ENCODE peak calls at places on chromosomes 13 and 19, in eight cellular contexts. R, G, D, C, U, B, A and M are unnamed samples.

GRCh38 chr13:106594986-106595385 is 27.0 kb upstream of the ARGLU1 start:
- DNase-seq in R (no peak), G (no peak), D (no peak), C (no peak), U (no peak), B (no peak), A (no peak), M (no peak)

GRCh38 chr19:56930647-56931592 is 90.4 kb upstream of the PEG3 start:
- DNase-seq in R (no peak), G (no peak), D (no peak), C (no peak), U (no peak), B (no peak), A (no peak), M (no peak)

GRCh38 chr13:104641309-104641708 is 1575.1 kb upstream of the SLC10A2 start:
- DNase-seq in R (no peak), G (no peak), D (no peak), C (no peak), U (peak; percentile 29), B (no peak), A (no peak), M (no peak)

GRCh38 chr19:49999371-50000010 is 25.7 kb downstream of the VRK3 start:
- DNase-seq in R (no peak), G (no peak), D (no peak), C (no peak), U (no peak), B (no peak), A (no peak), M (no peak)

GRCh38 chr19:40633207-40633606 is 32.0 kb downstream of the LTBP4 start:
- DNase-seq in R (no peak), G (peak; percentile 37), D (no peak), C (no peak), U (no peak), B (no peak), A (no peak), M (no peak)

GRCh38 chr19:13122275-13122878 is 4.3 kb downstream of the NACC1 start:
- DNase-seq in R (no peak), G (no peak), D (no peak), C (no peak), U (no peak), B (no peak), A (no peak), M (no peak)

GRCh38 chr13:41995946-41996345 is 35.0 kb upstream of the VWA8 start:
- DNase-seq in R (no peak), G (no peak), D (no peak), C (no peak), U (no peak), B (no peak), A (no peak), M (no peak)

GRCh38 chr13:48586591-48587103 is 53.8 kb upstream of the RCBTB2 start:
- DNase-seq in R (no peak), G (no peak), D (peak; percentile 51), C (no peak), U (no peak), B (no peak), A (peak; percentile 65), M (no peak)

GRCh38 chr19:12937243-12938053 is 961 bp upstream of the CALR start:
- DNase-seq in R (peak; percentile 48), G (no peak), D (no peak), C (peak; percentile 38), U (peak; percentile 52), B (no peak), A (no peak), M (no peak)

GRCh38 chr13:101785858-101786257 is 333.4 kb downstream of the ITGBL1 start:
- DNase-seq in R (no peak), G (no peak), D (peak; percentile 14), C (peak; percentile 61), U (peak; percentile 22), B (no peak), A (peak; percentile 34), M (no peak)

GRCh38 chr19:45321848-45322247 is 827 bp downstream of the CKM start:
- DNase-seq in R (no peak), G (no peak), D (peak; percentile 60), C (peak; percentile 59), U (no peak), B (no peak), A (no peak), M (no peak)

GRCh38 chr13:43110036-43110435 is 86.7 kb downstream of the DNAJC15 start:
- DNase-seq in R (no peak), G (no peak), D (no peak), C (peak; percentile 24), U (no peak), B (no peak), A (no peak), M (no peak)

GRCh38 chr13:112968910-112969691 is at the start of gene MCF2L:
- DNase-seq in R (peak; percentile 55), G (no peak), D (peak; percentile 50), C (peak; percentile 56), U (peak; percentile 93), B (no peak), A (peak; percentile 39), M (no peak)

GRCh38 chr19:10420444-10421239 is at the start of gene PDE4A:
- DNase-seq in R (no peak), G (no peak), D (no peak), C (peak; percentile 61), U (peak; percentile 73), B (no peak), A (no peak), M (no peak)

GRCh38 chr13:43227721-43228120 is 204.3 kb downstream of the DNAJC15 start:
- DNase-seq in R (no peak), G (no peak), D (no peak), C (no peak), U (no peak), B (no peak), A (peak; percentile 51), M (no peak)

GRCh38 chr13:60062502-60062901 is 101.2 kb downstream of the DIAPH3 start:
- DNase-seq in R (no peak), G (no peak), D (no peak), C (no peak), U (no peak), B (no peak), A (no peak), M (no peak)

GRCh38 chr13:79541426-79542049 is 60.6 kb downstream of the NDFIP2 start:
- DNase-seq in R (no peak), G (peak; percentile 46), D (no peak), C (peak; percentile 51), U (peak; percentile 21), B (no peak), A (no peak), M (no peak)

GRCh38 chr13:99985243-99985874 is 3.8 kb downstream of the ZIC2 start:
- DNase-seq in R (no peak), G (no peak), D (no peak), C (peak; percentile 60), U (no peak), B (no peak), A (no peak), M (no peak)

GRCh38 chr19:35673121-35673804 is 6.9 kb downstream of the UPK1A start:
- DNase-seq in R (peak; percentile 35), G (no peak), D (peak; percentile 20), C (peak; percentile 38), U (peak; percentile 84), B (no peak), A (no peak), M (no peak)

GRCh38 chr19:811007-811434 is 10.7 kb downstream of the PLPPR3 start:
- DNase-seq in R (no peak), G (no peak), D (no peak), C (no peak), U (no peak), B (no peak), A (no peak), M (no peak)

GRCh38 chr19:50203281-50204080 is at the start of gene MYH14:
- DNase-seq in R (peak; percentile 93), G (no peak), D (peak; percentile 85), C (peak; percentile 98), U (peak; percentile 82), B (peak; percentile 61), A (peak; percentile 95), M (peak; percentile 83)

GRCh38 chr19:30968841-30969399 is 380.3 kb downstream of the TSHZ3 start:
- DNase-seq in R (no peak), G (no peak), D (no peak), C (no peak), U (no peak), B (no peak), A (no peak), M (no peak)

GRCh38 chr13:43785681-43786471 is 896 bp downstream of the ENOX1 start:
- DNase-seq in R (peak; percentile 69), G (peak; percentile 18), D (peak; percentile 87), C (peak; percentile 86), U (peak; percentile 89), B (no peak), A (peak; percentile 93), M (peak; percentile 80)

GRCh38 chr13:72507394-72508199 is 219.8 kb downstream of the MZT1 start:
- DNase-seq in R (no peak), G (no peak), D (no peak), C (no peak), U (no peak), B (no peak), A (no peak), M (no peak)
- H3K4me3 ChIP-seq in R (no peak overlapping the region), G (no peak overlapping the region), D (peak overlapping the region; percentile 42), C (no peak overlapping the region), U (peak overlapping the region; percentile 37), B (no peak overlapping the region), A (peak overlapping the region; percentile 5), M (peak overlapping the region; percentile 3)

GRCh38 chr13:98530236-98530635 is 46.7 kb downstream of the STK24 start:
- DNase-seq in R (no peak), G (no peak), D (no peak), C (no peak), U (no peak), B (no peak), A (no peak), M (no peak)

GRCh38 chr13:98525852-98526512 is 50.9 kb downstream of the STK24 start:
- DNase-seq in R (no peak), G (no peak), D (no peak), C (no peak), U (no peak), B (no peak), A (no peak), M (no peak)

GRCh38 chr13:98527526-98527925 is 49.4 kb downstream of the STK24 start:
- DNase-seq in R (no peak), G (no peak), D (no peak), C (no peak), U (no peak), B (no peak), A (no peak), M (no peak)

GRCh38 chr13:98529171-98529570 is 47.7 kb downstream of the STK24 start:
- DNase-seq in R (no peak), G (no peak), D (no peak), C (no peak), U (no peak), B (no peak), A (no peak), M (no peak)

GRCh38 chr13:98528663-98529064 is 48.2 kb downstream of the STK24 start:
- DNase-seq in R (no peak), G (no peak), D (no peak), C (no peak), U (no peak), B (no peak), A (no peak), M (no peak)
- H3K27ac ChIP-seq in R (no peak overlapping the region), G (no peak overlapping the region), D (no peak overlapping the region), C (peak overlapping the region; percentile 68), U (no peak overlapping the region), B (no peak overlapping the region), A (no peak overlapping the region), M (no peak overlapping the region)

GRCh38 chr13:39565036-39565949 is 37.7 kb downstream of the LHFPL6 start:
- DNase-seq in R (no peak), G (peak; percentile 83), D (no peak), C (no peak), U (no peak), B (no peak), A (no peak), M (no peak)
- H3K4me3 ChIP-seq in R (no peak overlapping the region), G (peak overlapping the region; percentile 37), D (no peak overlapping the region), C (no peak overlapping the region), U (peak overlapping the region; percentile 35), B (no peak overlapping the region), A (no peak overlapping the region), M (peak overlapping the region; percentile 40)

GRCh38 chr19:6719992-6720368 is 470 bp downstream of the C3 start:
- DNase-seq in R (no peak), G (no peak), D (no peak), C (no peak), U (no peak), B (no peak), A (no peak), M (no peak)
- H3K27ac ChIP-seq in R (no peak overlapping the region), G (no peak overlapping the region), D (no peak overlapping the region), C (no peak overlapping the region), U (no peak overlapping the region), B (no peak overlapping the region), A (no peak overlapping the region), M (no peak overlapping the region)